ENCODE peak calls at places on chromosomes 2 and 18, in seven cellular contexts. One of them, this sample, is unnamed.

GRCh38 chr18:59874166-59874565 is 25.6 kb upstream of the PMAIP1 start:
- DNase-seq in GM23248: peak
- DNase-seq in OCI-LY7: no peak
- DNase-seq in NCI-H774: no peak
- DNase-seq in mesenchymal stem cell: peak
- DNase-seq in stimulated activated CD4-positive, alpha-beta T cell treated with anti-CD3 and anti-CD28 coated beads, TNF-alpha, amount 100 ng/mL, for 1 hour: no peak
- DNase-seq in activated CD8-positive, alpha-beta memory T cell treated with anti-CD3 and anti-CD28 coated beads, Interleukin-2, amount 50 U/mL, for 4 hours: no peak
- DNase-seq in this sample: no peak

GRCh38 chr2:10555810-10556111 is 107.6 kb upstream of the ODC1 start:
- DNase-seq in GM23248: no peak
- DNase-seq in OCI-LY7: no peak
- DNase-seq in NCI-H774: no peak
- DNase-seq in mesenchymal stem cell: no peak
- DNase-seq in stimulated activated CD4-positive, alpha-beta T cell treated with anti-CD3 and anti-CD28 coated beads, TNF-alpha, amount 100 ng/mL, for 1 hour: no peak
- DNase-seq in activated CD8-positive, alpha-beta memory T cell treated with anti-CD3 and anti-CD28 coated beads, Interleukin-2, amount 50 U/mL, for 4 hours: no peak
- DNase-seq in this sample: no peak

GRCh38 chr2:5064687-5065086 is 627.5 kb upstream of the SOX11 start:
- DNase-seq in GM23248: no peak
- DNase-seq in OCI-LY7: no peak
- DNase-seq in NCI-H774: no peak
- DNase-seq in mesenchymal stem cell: no peak
- DNase-seq in stimulated activated CD4-positive, alpha-beta T cell treated with anti-CD3 and anti-CD28 coated beads, TNF-alpha, amount 100 ng/mL, for 1 hour: no peak
- DNase-seq in activated CD8-positive, alpha-beta memory T cell treated with anti-CD3 and anti-CD28 coated beads, Interleukin-2, amount 50 U/mL, for 4 hours: no peak
- DNase-seq in this sample: no peak

GRCh38 chr2:240133401-240133800 is 2.7 kb downstream of the COPS9 start:
- DNase-seq in GM23248: no peak
- DNase-seq in OCI-LY7: no peak
- DNase-seq in NCI-H774: no peak
- DNase-seq in mesenchymal stem cell: no peak
- DNase-seq in stimulated activated CD4-positive, alpha-beta T cell treated with anti-CD3 and anti-CD28 coated beads, TNF-alpha, amount 100 ng/mL, for 1 hour: no peak
- DNase-seq in activated CD8-positive, alpha-beta memory T cell treated with anti-CD3 and anti-CD28 coated beads, Interleukin-2, amount 50 U/mL, for 4 hours: no peak
- DNase-seq in this sample: no peak

GRCh38 chr2:7748717-7749415 is 831.7 kb downstream of the RNF144A start:
- DNase-seq in GM23248: no peak
- DNase-seq in OCI-LY7: no peak
- DNase-seq in NCI-H774: no peak
- DNase-seq in mesenchymal stem cell: no peak
- DNase-seq in stimulated activated CD4-positive, alpha-beta T cell treated with anti-CD3 and anti-CD28 coated beads, TNF-alpha, amount 100 ng/mL, for 1 hour: no peak
- DNase-seq in activated CD8-positive, alpha-beta memory T cell treated with anti-CD3 and anti-CD28 coated beads, Interleukin-2, amount 50 U/mL, for 4 hours: peak
- DNase-seq in this sample: no peak

GRCh38 chr2:62705859-62706720 is 577 bp downstream of the EHBP1 start:
- DNase-seq in GM23248: peak
- DNase-seq in OCI-LY7: peak
- DNase-seq in NCI-H774: no peak
- DNase-seq in mesenchymal stem cell: peak
- DNase-seq in stimulated activated CD4-positive, alpha-beta T cell treated with anti-CD3 and anti-CD28 coated beads, TNF-alpha, amount 100 ng/mL, for 1 hour: no peak
- DNase-seq in activated CD8-positive, alpha-beta memory T cell treated with anti-CD3 and anti-CD28 coated beads, Interleukin-2, amount 50 U/mL, for 4 hours: peak
- DNase-seq in this sample: no peak

GRCh38 chr2:226011716-226012115 is 612.2 kb downstream of the NYAP2 start:
- DNase-seq in GM23248: no peak
- DNase-seq in OCI-LY7: no peak
- DNase-seq in NCI-H774: no peak
- DNase-seq in mesenchymal stem cell: no peak
- DNase-seq in stimulated activated CD4-positive, alpha-beta T cell treated with anti-CD3 and anti-CD28 coated beads, TNF-alpha, amount 100 ng/mL, for 1 hour: no peak
- DNase-seq in activated CD8-positive, alpha-beta memory T cell treated with anti-CD3 and anti-CD28 coated beads, Interleukin-2, amount 50 U/mL, for 4 hours: no peak
- DNase-seq in this sample: no peak

GRCh38 chr2:16136461-16137035 is 196.2 kb downstream of the MYCN start:
- DNase-seq in GM23248: no peak
- DNase-seq in OCI-LY7: no peak
- DNase-seq in NCI-H774: no peak
- DNase-seq in mesenchymal stem cell: no peak
- DNase-seq in stimulated activated CD4-positive, alpha-beta T cell treated with anti-CD3 and anti-CD28 coated beads, TNF-alpha, amount 100 ng/mL, for 1 hour: no peak
- DNase-seq in activated CD8-positive, alpha-beta memory T cell treated with anti-CD3 and anti-CD28 coated beads, Interleukin-2, amount 50 U/mL, for 4 hours: no peak
- DNase-seq in this sample: no peak

GRCh38 chr2:46306320-46306719 is 9.1 kb downstream of the EPAS1 start:
- DNase-seq in GM23248: peak
- DNase-seq in OCI-LY7: no peak
- DNase-seq in NCI-H774: peak
- DNase-seq in mesenchymal stem cell: peak
- DNase-seq in stimulated activated CD4-positive, alpha-beta T cell treated with anti-CD3 and anti-CD28 coated beads, TNF-alpha, amount 100 ng/mL, for 1 hour: no peak
- DNase-seq in activated CD8-positive, alpha-beta memory T cell treated with anti-CD3 and anti-CD28 coated beads, Interleukin-2, amount 50 U/mL, for 4 hours: no peak
- DNase-seq in this sample: no peak

GRCh38 chr2:237734905-237735623 is 63.5 kb upstream of the RBM44 start:
- DNase-seq in GM23248: no peak
- DNase-seq in OCI-LY7: no peak
- DNase-seq in NCI-H774: no peak
- DNase-seq in mesenchymal stem cell: no peak
- DNase-seq in stimulated activated CD4-positive, alpha-beta T cell treated with anti-CD3 and anti-CD28 coated beads, TNF-alpha, amount 100 ng/mL, for 1 hour: no peak
- DNase-seq in activated CD8-positive, alpha-beta memory T cell treated with anti-CD3 and anti-CD28 coated beads, Interleukin-2, amount 50 U/mL, for 4 hours: no peak
- DNase-seq in this sample: no peak

GRCh38 chr2:214069254-214069653 is 341.6 kb upstream of the VWC2L start:
- DNase-seq in GM23248: peak
- DNase-seq in OCI-LY7: no peak
- DNase-seq in NCI-H774: no peak
- DNase-seq in mesenchymal stem cell: peak
- DNase-seq in stimulated activated CD4-positive, alpha-beta T cell treated with anti-CD3 and anti-CD28 coated beads, TNF-alpha, amount 100 ng/mL, for 1 hour: no peak
- DNase-seq in activated CD8-positive, alpha-beta memory T cell treated with anti-CD3 and anti-CD28 coated beads, Interleukin-2, amount 50 U/mL, for 4 hours: no peak
- DNase-seq in this sample: no peak

GRCh38 chr2:174761837-174762236 is 2.4 kb downstream of the CHRNA1 start:
- DNase-seq in GM23248: no peak
- DNase-seq in OCI-LY7: no peak
- DNase-seq in NCI-H774: no peak
- DNase-seq in mesenchymal stem cell: peak
- DNase-seq in stimulated activated CD4-positive, alpha-beta T cell treated with anti-CD3 and anti-CD28 coated beads, TNF-alpha, amount 100 ng/mL, for 1 hour: no peak
- DNase-seq in activated CD8-positive, alpha-beta memory T cell treated with anti-CD3 and anti-CD28 coated beads, Interleukin-2, amount 50 U/mL, for 4 hours: no peak
- DNase-seq in this sample: no peak

GRCh38 chr2:240455719-240456606 is 20.5 kb downstream of the GPC1 start:
- DNase-seq in GM23248: no peak
- DNase-seq in OCI-LY7: no peak
- DNase-seq in NCI-H774: no peak
- DNase-seq in mesenchymal stem cell: peak
- DNase-seq in stimulated activated CD4-positive, alpha-beta T cell treated with anti-CD3 and anti-CD28 coated beads, TNF-alpha, amount 100 ng/mL, for 1 hour: no peak
- DNase-seq in activated CD8-positive, alpha-beta memory T cell treated with anti-CD3 and anti-CD28 coated beads, Interleukin-2, amount 50 U/mL, for 4 hours: no peak
- DNase-seq in this sample: no peak

GRCh38 chr2:121095257-121096080 is 189.5 kb downstream of the TFCP2L1 start:
- DNase-seq in GM23248: peak
- DNase-seq in OCI-LY7: no peak
- DNase-seq in NCI-H774: peak
- DNase-seq in mesenchymal stem cell: peak
- DNase-seq in stimulated activated CD4-positive, alpha-beta T cell treated with anti-CD3 and anti-CD28 coated beads, TNF-alpha, amount 100 ng/mL, for 1 hour: no peak
- DNase-seq in activated CD8-positive, alpha-beta memory T cell treated with anti-CD3 and anti-CD28 coated beads, Interleukin-2, amount 50 U/mL, for 4 hours: no peak
- DNase-seq in this sample: no peak

GRCh38 chr2:219681301-219682290 is 54.2 kb downstream of the SLC4A3 start:
- DNase-seq in GM23248: peak
- DNase-seq in OCI-LY7: no peak
- DNase-seq in NCI-H774: no peak
- DNase-seq in mesenchymal stem cell: peak
- DNase-seq in stimulated activated CD4-positive, alpha-beta T cell treated with anti-CD3 and anti-CD28 coated beads, TNF-alpha, amount 100 ng/mL, for 1 hour: no peak
- DNase-seq in activated CD8-positive, alpha-beta memory T cell treated with anti-CD3 and anti-CD28 coated beads, Interleukin-2, amount 50 U/mL, for 4 hours: no peak
- DNase-seq in this sample: no peak

GRCh38 chr2:3180082-3180908 is 197.3 kb downstream of the EIPR1 start:
- DNase-seq in GM23248: no peak
- DNase-seq in OCI-LY7: no peak
- DNase-seq in NCI-H774: no peak
- DNase-seq in mesenchymal stem cell: no peak
- DNase-seq in stimulated activated CD4-positive, alpha-beta T cell treated with anti-CD3 and anti-CD28 coated beads, TNF-alpha, amount 100 ng/mL, for 1 hour: no peak
- DNase-seq in activated CD8-positive, alpha-beta memory T cell treated with anti-CD3 and anti-CD28 coated beads, Interleukin-2, amount 50 U/mL, for 4 hours: no peak
- DNase-seq in this sample: no peak

GRCh38 chr2:41321341-41321740 is 726.5 kb upstream of the PKDCC start:
- DNase-seq in GM23248: no peak
- DNase-seq in OCI-LY7: no peak
- DNase-seq in NCI-H774: no peak
- DNase-seq in mesenchymal stem cell: no peak
- DNase-seq in stimulated activated CD4-positive, alpha-beta T cell treated with anti-CD3 and anti-CD28 coated beads, TNF-alpha, amount 100 ng/mL, for 1 hour: no peak
- DNase-seq in activated CD8-positive, alpha-beta memory T cell treated with anti-CD3 and anti-CD28 coated beads, Interleukin-2, amount 50 U/mL, for 4 hours: no peak
- DNase-seq in this sample: no peak

GRCh38 chr18:68940754-68941153 is 142.9 kb downstream of the CCDC102B start:
- DNase-seq in GM23248: no peak
- DNase-seq in OCI-LY7: no peak
- DNase-seq in NCI-H774: no peak
- DNase-seq in mesenchymal stem cell: no peak
- DNase-seq in stimulated activated CD4-positive, alpha-beta T cell treated with anti-CD3 and anti-CD28 coated beads, TNF-alpha, amount 100 ng/mL, for 1 hour: no peak
- DNase-seq in activated CD8-positive, alpha-beta memory T cell treated with anti-CD3 and anti-CD28 coated beads, Interleukin-2, amount 50 U/mL, for 4 hours: no peak
- DNase-seq in this sample: no peak

GRCh38 chr2:210496512-210496911 is 20.0 kb upstream of the LANCL1 start:
- DNase-seq in GM23248: no peak
- DNase-seq in OCI-LY7: peak
- DNase-seq in NCI-H774: no peak
- DNase-seq in mesenchymal stem cell: no peak
- DNase-seq in stimulated activated CD4-positive, alpha-beta T cell treated with anti-CD3 and anti-CD28 coated beads, TNF-alpha, amount 100 ng/mL, for 1 hour: no peak
- DNase-seq in activated CD8-positive, alpha-beta memory T cell treated with anti-CD3 and anti-CD28 coated beads, Interleukin-2, amount 50 U/mL, for 4 hours: no peak
- DNase-seq in this sample: no peak

GRCh38 chr2:111022630-111023029 is 98.1 kb upstream of the BCL2L11 start:
- DNase-seq in GM23248: no peak
- DNase-seq in OCI-LY7: no peak
- DNase-seq in NCI-H774: no peak
- DNase-seq in mesenchymal stem cell: no peak
- DNase-seq in stimulated activated CD4-positive, alpha-beta T cell treated with anti-CD3 and anti-CD28 coated beads, TNF-alpha, amount 100 ng/mL, for 1 hour: no peak
- DNase-seq in activated CD8-positive, alpha-beta memory T cell treated with anti-CD3 and anti-CD28 coated beads, Interleukin-2, amount 50 U/mL, for 4 hours: no peak
- DNase-seq in this sample: no peak

GRCh38 chr2:46125798-46126197 is 171.4 kb upstream of the EPAS1 start:
- DNase-seq in GM23248: no peak
- DNase-seq in OCI-LY7: no peak
- DNase-seq in NCI-H774: no peak
- DNase-seq in mesenchymal stem cell: no peak
- DNase-seq in stimulated activated CD4-positive, alpha-beta T cell treated with anti-CD3 and anti-CD28 coated beads, TNF-alpha, amount 100 ng/mL, for 1 hour: no peak
- DNase-seq in activated CD8-positive, alpha-beta memory T cell treated with anti-CD3 and anti-CD28 coated beads, Interleukin-2, amount 50 U/mL, for 4 hours: no peak
- DNase-seq in this sample: no peak

GRCh38 chr18:79634593-79634992 is 45.0 kb upstream of the CTDP1 start:
- DNase-seq in GM23248: peak
- DNase-seq in OCI-LY7: no peak
- DNase-seq in NCI-H774: no peak
- DNase-seq in mesenchymal stem cell: no peak
- DNase-seq in stimulated activated CD4-positive, alpha-beta T cell treated with anti-CD3 and anti-CD28 coated beads, TNF-alpha, amount 100 ng/mL, for 1 hour: no peak
- DNase-seq in activated CD8-positive, alpha-beta memory T cell treated with anti-CD3 and anti-CD28 coated beads, Interleukin-2, amount 50 U/mL, for 4 hours: no peak
- DNase-seq in this sample: no peak

GRCh38 chr2:120513776-120514357 is 167.9 kb downstream of the INHBB start:
- DNase-seq in GM23248: no peak
- DNase-seq in OCI-LY7: no peak
- DNase-seq in NCI-H774: no peak
- DNase-seq in mesenchymal stem cell: no peak
- DNase-seq in stimulated activated CD4-positive, alpha-beta T cell treated with anti-CD3 and anti-CD28 coated beads, TNF-alpha, amount 100 ng/mL, for 1 hour: no peak
- DNase-seq in activated CD8-positive, alpha-beta memory T cell treated with anti-CD3 and anti-CD28 coated beads, Interleukin-2, amount 50 U/mL, for 4 hours: no peak
- DNase-seq in this sample: no peak

GRCh38 chr2:224359569-224359968 is 42.3 kb downstream of the FAM124B start:
- DNase-seq in GM23248: peak
- DNase-seq in OCI-LY7: peak
- DNase-seq in NCI-H774: no peak
- DNase-seq in mesenchymal stem cell: no peak
- DNase-seq in stimulated activated CD4-positive, alpha-beta T cell treated with anti-CD3 and anti-CD28 coated beads, TNF-alpha, amount 100 ng/mL, for 1 hour: no peak
- DNase-seq in activated CD8-positive, alpha-beta memory T cell treated with anti-CD3 and anti-CD28 coated beads, Interleukin-2, amount 50 U/mL, for 4 hours: no peak
- DNase-seq in this sample: no peak

GRCh38 chr18:78980777-78981651 is 1.4 kb downstream of the SALL3 start:
- DNase-seq in GM23248: no peak
- DNase-seq in OCI-LY7: no peak
- DNase-seq in NCI-H774: no peak
- DNase-seq in mesenchymal stem cell: no peak
- DNase-seq in stimulated activated CD4-positive, alpha-beta T cell treated with anti-CD3 and anti-CD28 coated beads, TNF-alpha, amount 100 ng/mL, for 1 hour: no peak
- DNase-seq in activated CD8-positive, alpha-beta memory T cell treated with anti-CD3 and anti-CD28 coated beads, Interleukin-2, amount 50 U/mL, for 4 hours: no peak
- DNase-seq in this sample: no peak

GRCh38 chr2:217340176-217340575 is 480.3 kb upstream of the TNP1 start:
- DNase-seq in GM23248: no peak
- DNase-seq in OCI-LY7: no peak
- DNase-seq in NCI-H774: no peak
- DNase-seq in mesenchymal stem cell: no peak
- DNase-seq in stimulated activated CD4-positive, alpha-beta T cell treated with anti-CD3 and anti-CD28 coated beads, TNF-alpha, amount 100 ng/mL, for 1 hour: no peak
- DNase-seq in activated CD8-positive, alpha-beta memory T cell treated with anti-CD3 and anti-CD28 coated beads, Interleukin-2, amount 50 U/mL, for 4 hours: no peak
- DNase-seq in this sample: no peak

GRCh38 chr2:60406192-60406591 is 147.3 kb downstream of the BCL11A start:
- DNase-seq in GM23248: no peak
- DNase-seq in OCI-LY7: no peak
- DNase-seq in NCI-H774: no peak
- DNase-seq in mesenchymal stem cell: no peak
- DNase-seq in stimulated activated CD4-positive, alpha-beta T cell treated with anti-CD3 and anti-CD28 coated beads, TNF-alpha, amount 100 ng/mL, for 1 hour: no peak
- DNase-seq in activated CD8-positive, alpha-beta memory T cell treated with anti-CD3 and anti-CD28 coated beads, Interleukin-2, amount 50 U/mL, for 4 hours: no peak
- DNase-seq in this sample: no peak

This sample was measured in activated naive CD8-positive, alpha-beta T cell treated with anti-CD3 and anti-CD28 coated beads, Interleukin-2, amount 50 U/mL, for 16 hours.